ENCODE peak calls at places on chromosomes 1 and 21, in ten cellular contexts. P is hepatocyte; T is heart right ventricle; C is CD8-positive, alpha-beta memory T cell; W is endothelial cell of umbilical vein; X is uterus; V is esophagus squamous epithelium; Z is lower lobe of right lung; J is astrocyte; G is tibial nerve. L is an unnamed sample. For H3K36me3 and H3K4me1, the result is how much of the 10 kb centered on the place peaks cover.

GRCh38 chr1:26035959-26036755 is 9.8 kb downstream of the SLC30A2 start:
- DNase-seq in P (peak), T (peak), C (peak), W (peak), X (peak), V (no peak), Z (peak), J (no peak), G (peak), L (peak)

GRCh38 chr1:21293537-21294265 is 3.4 kb upstream of the ECE1 start:
- DNase-seq in P (no peak), T (no peak), C (peak), W (no peak), X (no peak), V (no peak), Z (no peak), J (no peak), G (no peak), L (no peak)

GRCh38 chr1:213858581-213858980 is 129.2 kb upstream of the PROX1 start:
- DNase-seq in P (no peak), T (no peak), C (no peak), W (no peak), X (no peak), V (no peak), Z (no peak), J (no peak), G (no peak), L (no peak)

GRCh38 chr1:2174348-2175054 is 20.1 kb downstream of the FAAP20 start:
- DNase-seq in P (peak), T (peak), C (peak), W (peak), X (peak), V (no peak), Z (no peak), J (peak), G (no peak), L (peak)

GRCh38 chr1:27564710-27565649 is 39.0 kb downstream of the AHDC1 start:
- DNase-seq in P (peak), T (peak), C (no peak), W (no peak), X (peak), V (no peak), Z (no peak), J (no peak), G (no peak), L (peak)

GRCh38 chr1:38153426-38154088 is 107.0 kb upstream of the POU3F1 start:
- DNase-seq in P (no peak), T (no peak), C (no peak), W (no peak), X (no peak), V (no peak), Z (no peak), J (no peak), G (no peak), L (no peak)

GRCh38 chr1:186976700-186977099 is 148.0 kb downstream of the PLA2G4A start:
- DNase-seq in P (no peak), T (no peak), C (no peak), W (no peak), X (no peak), V (no peak), Z (no peak), J (no peak), G (no peak), L (no peak)

GRCh38 chr1:242189591-242189990 is 190.7 kb upstream of the MAP1LC3C start:
- DNase-seq in P (no peak), T (no peak), C (no peak), W (no peak), X (no peak), V (no peak), Z (no peak), J (no peak), G (no peak), L (no peak)

GRCh38 chr1:11751087-11751486 is 10.9 kb upstream of the C1orf167 start:
- DNase-seq in P (no peak), T (no peak), C (no peak), W (no peak), X (no peak), V (no peak), Z (no peak), J (no peak), G (no peak), L (no peak)

GRCh38 chr1:3657578-3658230 is 5.4 kb downstream of the TP73 start:
- DNase-seq in P (no peak), T (no peak), C (no peak), W (no peak), X (no peak), V (no peak), Z (peak), J (no peak), G (no peak), L (no peak)

GRCh38 chr1:68087184-68087583 is 36.8 kb upstream of the DIRAS3 start:
- DNase-seq in P (no peak), T (no peak), C (no peak), W (peak), X (no peak), V (no peak), Z (no peak), J (peak), G (no peak), L (no peak)

GRCh38 chr1:2136386-2136821 is 58.2 kb downstream of the FAAP20 start:
- DNase-seq in P (no peak), T (no peak), C (no peak), W (no peak), X (no peak), V (no peak), Z (peak), J (no peak), G (no peak), L (peak)

GRCh38 chr1:17307946-17308345 is at the start of gene PADI4:
- DNase-seq in P (no peak), T (no peak), C (no peak), W (no peak), X (no peak), V (no peak), Z (peak), J (no peak), G (no peak), L (no peak)

GRCh38 chr1:113567427-113567826 is 177.1 kb downstream of the MAGI3 start:
- DNase-seq in P (no peak), T (no peak), C (no peak), W (no peak), X (no peak), V (no peak), Z (no peak), J (no peak), G (no peak), L (no peak)

GRCh38 chr21:23955130-23955873 is 1652.0 kb downstream of the MRPL39 start:
- DNase-seq in P (no peak), T (no peak), C (no peak), W (no peak), X (no peak), V (no peak), Z (no peak), J (no peak), G (no peak), L (no peak)

GRCh38 chr1:225999912-226000337 is 782 bp upstream of the SDE2 start:
- DNase-seq in P (peak), T (no peak), C (peak), W (peak), X (no peak), V (no peak), Z (no peak), J (peak), G (no peak), L (no peak)

GRCh38 chr1:6831368-6831767 is 46.1 kb downstream of the CAMTA1 start:
- DNase-seq in P (no peak), T (no peak), C (no peak), W (no peak), X (no peak), V (no peak), Z (no peak), J (no peak), G (no peak), L (no peak)

GRCh38 chr1:95832370-95832769 is 598.4 kb downstream of the RWDD3 start:
- DNase-seq in P (no peak), T (no peak), C (no peak), W (no peak), X (no peak), V (no peak), Z (no peak), J (no peak), G (no peak), L (no peak)

DNA sequence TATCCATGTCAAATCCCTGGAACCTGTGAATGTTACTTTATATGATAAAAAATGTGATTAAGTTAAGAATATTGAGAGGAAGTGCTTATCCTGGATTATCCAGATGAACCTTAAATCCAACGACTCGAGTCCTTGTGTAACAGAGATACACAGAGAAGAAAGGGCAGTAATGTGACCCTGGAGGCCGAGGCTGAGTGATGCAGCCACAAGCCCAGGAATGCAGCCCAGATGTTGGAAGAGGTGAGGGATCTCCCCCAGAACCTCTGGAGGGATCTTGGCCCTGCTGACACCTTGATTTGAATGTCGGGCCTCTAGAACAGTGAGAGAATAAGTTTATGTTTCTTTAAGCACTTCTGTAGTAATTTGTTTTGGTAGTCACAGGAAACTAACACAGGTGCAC is 18.0 kb downstream of the LPGAT1 start:
- DNase-seq in P (no peak), T (no peak), C (no peak), W (no peak), X (no peak), V (no peak), Z (no peak), J (no peak), G (no peak), L (no peak)
- H3K36me3 ChIP-seq in P (under half), T (under half), C (under half), W (under half), X (under half), V (under half), Z (under half), J (under half), G (under half), L (under half)

GRCh38 chr21:45973475-45974072 is 8.0 kb upstream of the COL6A1 start:
- DNase-seq in P (peak), T (peak), C (peak), W (peak), X (peak), V (no peak), Z (peak), J (peak), G (peak), L (peak)
- H3K4me1 ChIP-seq in P (half or more), T (half or more), C (under half), W (under half), X (under half), V (half or more), Z (half or more), J (under half), G (half or more), L (under half)

GRCh38 chr1:230187290-230187689 is 120.3 kb downstream of the GALNT2 start:
- DNase-seq in P (no peak), T (no peak), C (no peak), W (no peak), X (no peak), V (no peak), Z (no peak), J (no peak), G (no peak), L (no peak)

GRCh38 chr1:230188826-230189225 is 121.8 kb downstream of the GALNT2 start:
- DNase-seq in P (no peak), T (no peak), C (no peak), W (no peak), X (no peak), V (no peak), Z (no peak), J (no peak), G (no peak), L (no peak)

GRCh38 chr1:230186003-230186863 is 119.2 kb downstream of the GALNT2 start:
- DNase-seq in P (peak), T (no peak), C (no peak), W (peak), X (no peak), V (no peak), Z (peak), J (peak), G (no peak), L (peak)

GRCh38 chr1:230186874-230187273 is 119.8 kb downstream of the GALNT2 start:
- DNase-seq in P (no peak), T (no peak), C (no peak), W (no peak), X (no peak), V (no peak), Z (no peak), J (no peak), G (no peak), L (no peak)

GRCh38 chr1:230185076-230186001 is 118.3 kb downstream of the GALNT2 start:
- DNase-seq in P (no peak), T (no peak), C (no peak), W (no peak), X (no peak), V (no peak), Z (no peak), J (no peak), G (no peak), L (no peak)
- H3K36me3 ChIP-seq in P (under half), T (under half), C (under half), W (under half), X (under half), V (under half), Z (under half), J (under half), G (under half), L (under half)

GRCh38 chr1:66436378-66437135 is 97.4 kb upstream of the SGIP1 start:
- DNase-seq in P (no peak), T (no peak), C (peak), W (peak), X (no peak), V (no peak), Z (no peak), J (peak), G (no peak), L (no peak)

GRCh38 chr1:66439028-66439427 is 94.9 kb upstream of the SGIP1 start:
- DNase-seq in P (no peak), T (no peak), C (no peak), W (peak), X (no peak), V (no peak), Z (no peak), J (no peak), G (no peak), L (no peak)

GRCh38 chr1:66435541-66435940 is 98.4 kb upstream of the SGIP1 start:
- DNase-seq in P (no peak), T (no peak), C (no peak), W (no peak), X (no peak), V (no peak), Z (no peak), J (no peak), G (no peak), L (no peak)

GRCh38 chr1:66438062-66438970 is 95.6 kb upstream of the SGIP1 start:
- DNase-seq in P (no peak), T (no peak), C (no peak), W (peak), X (no peak), V (no peak), Z (no peak), J (no peak), G (no peak), L (no peak)

GRCh38 chr1:66437136-66437401 is 96.9 kb upstream of the SGIP1 start:
- DNase-seq in P (no peak), T (no peak), C (no peak), W (no peak), X (no peak), V (no peak), Z (no peak), J (no peak), G (no peak), L (no peak)
- H3K4me1 ChIP-seq in P (under half), T (under half), C (under half), W (under half), X (under half), V (under half), Z (under half), J (under half), G (under half), L (under half)

GRCh38 chr1:93322349-93322748 is 23.4 kb upstream of the DR1 start:
- DNase-seq in P (no peak), T (no peak), C (no peak), W (no peak), X (no peak), V (no peak), Z (no peak), J (no peak), G (no peak), L (no peak)
- H3K36me3 ChIP-seq in P (under half), T (under half), C (under half), W (under half), X (under half), V (under half), Z (under half), J (under half), G (under half), L (under half)

GRCh38 chr1:24373710-24374109 is 39.9 kb downstream of the STPG1 start:
- DNase-seq in P (no peak), T (no peak), C (no peak), W (no peak), X (no peak), V (no peak), Z (no peak), J (no peak), G (no peak), L (no peak)
- H3K4me1 ChIP-seq in P (under half), T (under half), C (under half), W (under half), X (under half), V (half or more), Z (under half), J (under half), G (under half), L (under half)

DNA sequence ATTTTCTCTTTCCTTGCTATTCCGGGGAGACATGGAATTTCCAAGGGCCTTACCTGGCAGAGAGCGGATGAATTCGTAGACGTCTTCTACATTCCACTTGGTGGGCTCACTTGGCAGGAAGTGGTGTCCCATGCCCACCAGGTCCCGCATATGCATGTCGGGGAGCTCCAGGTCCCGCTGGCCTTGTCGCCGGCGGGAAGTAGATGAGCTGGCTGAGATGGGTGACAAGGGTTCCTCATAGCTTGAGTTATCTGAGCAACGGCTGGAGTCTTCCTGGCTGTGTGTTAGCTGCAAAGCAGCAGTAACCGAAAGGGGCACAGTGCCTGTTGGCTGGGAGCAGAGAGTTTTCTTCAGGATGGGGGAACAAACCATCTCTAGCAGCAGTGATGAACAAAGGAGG is 7.9 kb upstream of the A3GALT2 start:
- DNase-seq in P (no peak), T (no peak), C (no peak), W (no peak), X (no peak), V (no peak), Z (peak), J (no peak), G (no peak), L (no peak)
- H3K36me3 ChIP-seq in P (under half), T (under half), C (half or more), W (under half), X (under half), V (half or more), Z (half or more), J (half or more), G (under half), L (half or more)

GRCh38 chr1:165879946-165880345 is 52.5 kb downstream of the UCK2 start:
- DNase-seq in P (no peak), T (no peak), C (no peak), W (no peak), X (no peak), V (no peak), Z (no peak), J (no peak), G (no peak), L (no peak)
- H3K4me1 ChIP-seq in P (under half), T (under half), C (under half), W (under half), X (under half), V (under half), Z (under half), J (under half), G (under half), L (under half)

L was measured in psoas muscle.